ENCODE peak calls at places on chromosome 20, in ten cellular contexts. K is PC-9; I is effector memory CD4-positive, alpha-beta T cell; E is CD8-positive, alpha-beta T cell; B is heart left ventricle; T is A549; D is hepatocyte; A is sigmoid colon; L is fibroblast of lung; C is suprapubic skin. Q is an unnamed sample.

GRCh38 chr20:59808729-59809381 is 124.6 kb downstream of the SYCP2 start:
- DNase-seq in K (no peak), I (no peak), E (no peak), B (no peak), T (no peak), D (no peak), A (peak; percentile 17), L (no peak), C (peak; percentile 75), Q (no peak)

GRCh38 chr20:63863021-63863797 is 1.9 kb upstream of the TPD52L2 start:
- DNase-seq in K (no peak), I (no peak), E (no peak), B (no peak), T (no peak), D (no peak), A (no peak), L (no peak), C (no peak), Q (no peak)

GRCh38 chr20:62345681-62346370 is 21.3 kb downstream of the LAMA5 start:
- DNase-seq in K (no peak), I (no peak), E (no peak), B (peak; percentile 26), T (no peak), D (no peak), A (no peak), L (no peak), C (no peak), Q (no peak)

GRCh38 chr20:15252289-15252688 is 914.9 kb upstream of the FLRT3 start:
- DNase-seq in K (no peak), I (no peak), E (no peak), B (no peak), T (no peak), D (no peak), A (no peak), L (no peak), C (no peak), Q (no peak)

GRCh38 chr20:17205261-17205660 is 21.6 kb upstream of the PCSK2 start:
- DNase-seq in K (no peak), I (no peak), E (no peak), B (no peak), T (no peak), D (no peak), A (no peak), L (no peak), C (no peak), Q (no peak)

GRCh38 chr20:34536798-34537394 is 20.7 kb downstream of the DYNLRB1 start:
- DNase-seq in K (no peak), I (no peak), E (no peak), B (peak; percentile 80), T (no peak), D (no peak), A (peak; percentile 68), L (peak; percentile 25), C (no peak), Q (peak; percentile 40)

GRCh38 chr20:63508072-63508768 is 9.3 kb upstream of the EEF1A2 start:
- DNase-seq in K (no peak), I (no peak), E (no peak), B (peak; percentile 12), T (no peak), D (no peak), A (no peak), L (no peak), C (no peak), Q (no peak)

GRCh38 chr20:298755-299391 is 1.5 kb downstream of the ZCCHC3 start:
- DNase-seq in K (no peak), I (no peak), E (no peak), B (no peak), T (no peak), D (no peak), A (no peak), L (no peak), C (no peak), Q (no peak)

GRCh38 chr20:35618372-35619131 is 2.9 kb downstream of the SPAG4 start:
- DNase-seq in K (no peak), I (no peak), E (no peak), B (peak; percentile 34), T (peak; percentile 35), D (no peak), A (peak; percentile 72), L (peak; percentile 15), C (no peak), Q (peak; percentile 40)

GRCh38 chr20:48447456-48447855 is 380.3 kb downstream of the PREX1 start:
- DNase-seq in K (no peak), I (no peak), E (no peak), B (no peak), T (no peak), D (no peak), A (no peak), L (no peak), C (no peak), Q (no peak)
- H3K4me1 ChIP-seq in K (no peaks in the 10 kb centered on the region), I (no peaks in the 10 kb centered on the region), E (no peaks in the 10 kb centered on the region), B (no peaks in the 10 kb centered on the region), T (no peaks in the 10 kb centered on the region), D (no peaks in the 10 kb centered on the region), A (peaks cover 12% of the 10 kb centered on the region), L (no peaks in the 10 kb centered on the region), C (no peaks in the 10 kb centered on the region), Q (peaks cover 9% of the 10 kb centered on the region)

GRCh38 chr20:38871560-38871953 is 54.7 kb upstream of the FAM83D start:
- DNase-seq in K (peak; percentile 8), I (no peak), E (no peak), B (no peak), T (no peak), D (no peak), A (no peak), L (no peak), C (no peak), Q (no peak)

GRCh38 chr20:38870733-38871559 is 55.3 kb upstream of the FAM83D start:
- DNase-seq in K (peak; percentile 93), I (peak; percentile 50), E (no peak), B (no peak), T (peak; percentile 49), D (peak; percentile 17), A (no peak), L (no peak), C (no peak), Q (peak; percentile 62)

GRCh38 chr20:38872036-38872435 is 54.2 kb upstream of the FAM83D start:
- DNase-seq in K (peak; percentile 40), I (no peak), E (no peak), B (no peak), T (no peak), D (no peak), A (no peak), L (no peak), C (no peak), Q (no peak)

GRCh38 chr20:38873050-38873581 is 53.1 kb upstream of the FAM83D start:
- DNase-seq in K (peak; percentile 8), I (peak; percentile 74), E (peak; percentile 51), B (no peak), T (no peak), D (no peak), A (no peak), L (no peak), C (no peak), Q (no peak)

DNA sequence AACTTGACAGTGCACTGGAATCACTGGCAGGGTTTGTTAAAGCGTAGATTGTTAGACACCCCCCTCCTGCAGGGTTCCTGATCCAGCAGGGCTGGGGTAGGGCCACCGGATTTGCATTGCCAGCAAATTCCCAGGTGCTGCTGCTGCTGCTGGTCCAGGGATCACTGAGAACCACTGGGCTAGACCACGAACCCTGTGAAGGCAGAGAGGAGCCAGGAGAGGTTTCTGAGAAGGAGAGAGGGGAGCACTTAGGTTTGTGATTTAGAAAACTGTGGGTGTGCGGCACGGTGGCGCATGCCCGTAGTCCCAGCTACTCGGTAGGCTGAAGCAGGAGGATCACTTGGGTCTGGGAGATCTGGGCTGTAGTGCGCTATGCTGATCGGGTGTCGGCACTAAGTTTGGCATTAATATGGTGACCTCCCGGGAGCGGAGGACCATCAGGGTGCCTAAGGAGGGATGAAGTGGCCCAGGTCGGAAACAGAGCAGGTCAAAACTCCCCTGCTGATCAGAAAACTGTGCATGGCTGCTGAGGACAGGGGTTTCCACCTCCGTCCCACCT is 53.6 kb upstream of the FAM83D start:
- DNase-seq in K (peak; percentile 24), I (no peak), E (no peak), B (no peak), T (no peak), D (no peak), A (no peak), L (no peak), C (no peak), Q (no peak)
- H3K27ac ChIP-seq in K (no peak overlapping the region), I (peak overlapping the region; percentile 88), E (peak overlapping the region; percentile 61), B (no peak overlapping the region), T (no peak overlapping the region), D (no peak overlapping the region), A (no peak overlapping the region), L (no peak overlapping the region), C (no peak overlapping the region), Q (no peak overlapping the region)

GRCh38 chr20:56842086-56842485 is 213.0 kb downstream of the TFAP2C start:
- DNase-seq in K (no peak), I (no peak), E (no peak), B (no peak), T (no peak), D (no peak), A (no peak), L (no peak), C (no peak), Q (no peak)

GRCh38 chr20:56841346-56841908 is 212.3 kb downstream of the TFAP2C start:
- DNase-seq in K (no peak), I (no peak), E (no peak), B (no peak), T (no peak), D (no peak), A (no peak), L (no peak), C (no peak), Q (no peak)

GRCh38 chr20:56845546-56846081 is 216.5 kb downstream of the TFAP2C start:
- DNase-seq in K (no peak), I (no peak), E (no peak), B (no peak), T (no peak), D (no peak), A (no peak), L (no peak), C (no peak), Q (no peak)

GRCh38 chr20:56843386-56843785 is 214.3 kb downstream of the TFAP2C start:
- DNase-seq in K (no peak), I (no peak), E (no peak), B (peak; percentile 43), T (no peak), D (no peak), A (peak; percentile 80), L (no peak), C (no peak), Q (no peak)

DNA sequence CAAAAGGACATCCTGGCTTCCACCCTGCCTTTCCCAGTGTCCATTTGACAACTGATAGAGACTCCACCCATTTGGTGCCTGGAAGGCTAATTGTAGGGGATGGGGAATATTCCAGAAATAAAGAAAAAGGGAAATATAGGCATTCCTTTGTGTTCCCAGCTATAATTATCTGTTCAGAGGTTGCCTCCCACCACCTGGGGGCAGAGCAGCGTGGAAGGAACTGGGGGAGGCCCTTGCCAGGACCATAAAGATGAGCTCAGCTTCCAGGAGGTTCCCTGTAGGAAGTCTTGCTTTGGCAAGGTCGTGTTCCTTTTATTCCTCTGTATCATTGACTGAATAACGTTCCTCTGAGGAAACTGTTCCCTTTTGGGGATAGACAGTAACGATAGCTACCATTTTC is 214.7 kb downstream of the TFAP2C start:
- DNase-seq in K (no peak), I (no peak), E (no peak), B (no peak), T (no peak), D (peak; percentile 27), A (no peak), L (no peak), C (no peak), Q (peak; percentile 36)
- H3K4me1 ChIP-seq in K (no peaks in the 10 kb centered on the region), I (no peaks in the 10 kb centered on the region), E (no peaks in the 10 kb centered on the region), B (no peaks in the 10 kb centered on the region), T (no peaks in the 10 kb centered on the region), D (no peaks in the 10 kb centered on the region), A (peaks cover 71% of the 10 kb centered on the region), L (no peaks in the 10 kb centered on the region), C (peaks cover 8% of the 10 kb centered on the region), Q (no peaks in the 10 kb centered on the region)

GRCh38 chr20:49579874-49580817 is 12.2 kb upstream of the PTGIS start:
- DNase-seq in K (peak; percentile 44), I (no peak), E (no peak), B (peak; percentile 66), T (no peak), D (peak; percentile 31), A (peak; percentile 91), L (peak; percentile 69), C (no peak), Q (peak; percentile 100)
- H3K27ac ChIP-seq in K (peak overlapping the region; percentile 94), I (no peak overlapping the region), E (no peak overlapping the region), B (peak overlapping the region; percentile 44), T (peak overlapping the region; percentile 88), D (peak overlapping the region; percentile 78), A (peak overlapping the region; percentile 71), L (peak overlapping the region; percentile 23), C (peak overlapping the region; percentile 69), Q (peak overlapping the region; percentile 100)